ENCODE peak calls at places on chromosomes 7 and 10, in ten cellular contexts. R is tibial nerve, H is ovary, M is heart left ventricle, B is IMR-90, N is HCT116, G is esophagus squamous epithelium, P is HepG2, F is right lobe of liver, Q is A549. C is an unnamed sample.

GRCh38 chr10:822197-822596 is 109.3 kb downstream of the LARP4B start:
- DNase-seq in R (no peak), H (no peak), M (no peak), B (no peak), N (no peak), G (no peak), P (no peak), F (no peak), Q (no peak), C (no peak)

GRCh38 chr10:83991986-83992753 is 147.1 kb upstream of the GHITM start:
- DNase-seq in R (no peak), H (no peak), M (no peak), B (no peak), N (peak; percentile 35), G (no peak), P (peak; percentile 28), F (no peak), Q (no peak), C (no peak)

GRCh38 chr10:111267673-111268072 is 190.8 kb downstream of the ADRA2A start:
- DNase-seq in R (no peak), H (no peak), M (no peak), B (no peak), N (no peak), G (no peak), P (no peak), F (no peak), Q (no peak), C (no peak)

GRCh38 chr10:92903633-92904032 is 55.3 kb downstream of the EXOC6 start:
- DNase-seq in R (no peak), H (no peak), M (no peak), B (no peak), N (no peak), G (no peak), P (peak; percentile 61), F (no peak), Q (no peak), C (no peak)

GRCh38 chr7:17013204-17013603 is 131.4 kb upstream of the AGR3 start:
- DNase-seq in R (no peak), H (no peak), M (no peak), B (peak; percentile 35), N (no peak), G (no peak), P (no peak), F (no peak), Q (no peak), C (no peak)

GRCh38 chr7:27723086-27723485 is 16.9 kb upstream of the TAX1BP1 start:
- DNase-seq in R (no peak), H (no peak), M (no peak), B (no peak), N (no peak), G (no peak), P (no peak), F (peak; percentile 28), Q (no peak), C (peak; percentile 12)

GRCh38 chr7:13282377-13282980 is 595.0 kb downstream of the ARL4A start:
- DNase-seq in R (no peak), H (no peak), M (no peak), B (peak; percentile 54), N (peak; percentile 35), G (no peak), P (no peak), F (no peak), Q (no peak), C (no peak)

GRCh38 chr7:127612263-127612662 is 5.7 kb downstream of the PAX4 start:
- DNase-seq in R (no peak), H (no peak), M (no peak), B (no peak), N (no peak), G (no peak), P (no peak), F (no peak), Q (no peak), C (no peak)

GRCh38 chr10:32433542-32433941 is 12.4 kb upstream of the CCDC7 start:
- DNase-seq in R (no peak), H (no peak), M (no peak), B (no peak), N (no peak), G (no peak), P (no peak), F (no peak), Q (no peak), C (no peak)

GRCh38 chr7:140058517-140058916 is 4.2 kb downstream of the PARP12 start:
- DNase-seq in R (no peak), H (no peak), M (no peak), B (no peak), N (no peak), G (no peak), P (no peak), F (no peak), Q (no peak), C (no peak)

DNA sequence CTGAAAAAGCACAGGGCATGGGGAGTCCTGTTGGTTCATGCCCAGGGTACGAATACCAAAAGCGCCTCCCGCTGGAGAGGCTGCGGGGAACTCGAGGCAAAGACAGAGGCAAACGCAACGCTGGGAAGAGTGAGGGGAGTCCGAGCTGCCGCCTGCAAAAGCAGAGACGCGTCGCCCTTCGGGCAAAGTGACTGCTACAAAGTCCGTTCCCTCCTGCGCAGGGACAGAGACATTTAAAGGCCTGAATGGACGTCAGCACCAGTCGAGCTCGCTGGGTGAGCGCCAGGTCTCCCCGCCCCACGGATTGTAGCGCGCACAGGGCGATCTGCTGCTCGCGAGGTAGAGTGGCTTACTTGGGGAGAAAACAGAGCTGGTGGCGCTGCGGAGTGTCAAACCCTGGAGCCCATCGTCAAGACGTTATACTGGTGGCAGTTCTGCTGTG is 732.8 kb downstream of the ZWINT start:
- DNase-seq in R (no peak), H (no peak), M (peak; percentile 12), B (no peak), N (no peak), G (no peak), P (no peak), F (peak; percentile 33), Q (no peak), C (no peak)
- TF ChIP-seq POLR2A in R (no peak), H (no peak), M (no peak), B (no peak), N (no peak), G (no peak), P (no peak), F (no peak), Q (no peak), C (no peak)

DNA sequence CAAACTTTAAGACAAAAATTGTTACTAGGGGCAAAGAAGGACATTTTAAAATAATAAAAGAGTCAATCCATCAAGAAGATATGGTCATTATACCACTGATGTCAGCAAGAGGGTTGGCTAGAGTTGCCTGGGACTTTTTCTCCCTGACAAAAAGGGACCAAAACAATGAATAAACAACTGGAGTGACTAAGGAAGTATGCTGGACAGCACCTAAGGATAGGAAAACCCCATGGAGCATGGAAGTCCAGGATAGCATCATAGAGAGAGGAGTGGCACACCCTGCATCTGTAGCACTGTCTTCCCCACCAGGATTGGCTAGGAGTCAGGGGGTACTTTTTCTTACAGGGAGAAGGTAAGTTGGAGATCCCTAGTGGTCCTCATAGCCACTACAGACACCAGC is 73.5 kb upstream of the MACROH2A2 start:
- DNase-seq in R (no peak), H (no peak), M (no peak), B (no peak), N (no peak), G (no peak), P (no peak), F (no peak), Q (no peak), C (no peak)
- H3K27ac ChIP-seq in R (no peak overlapping the region), H (no peak overlapping the region), M (no peak overlapping the region), B (no peak overlapping the region), N (no peak overlapping the region), G (no peak overlapping the region), P (no peak overlapping the region), F (no peak overlapping the region), Q (no peak overlapping the region), C (no peak overlapping the region)

GRCh38 chr7:149624419-149625338 is 127.1 kb upstream of the ZNF746 start:
- DNase-seq in R (peak; percentile 86), H (peak; percentile 89), M (peak; percentile 93), B (peak; percentile 91), N (peak; percentile 81), G (peak; percentile 62), P (peak; percentile 88), F (peak; percentile 94), Q (peak; percentile 74), C (peak; percentile 92)

GRCh38 chr7:149625947-149626392 is 128.4 kb upstream of the ZNF746 start:
- DNase-seq in R (no peak), H (no peak), M (no peak), B (no peak), N (no peak), G (no peak), P (no peak), F (no peak), Q (no peak), C (no peak)

GRCh38 chr7:149626972-149627371 is 129.4 kb upstream of the ZNF746 start:
- DNase-seq in R (no peak), H (no peak), M (no peak), B (no peak), N (no peak), G (no peak), P (no peak), F (no peak), Q (no peak), C (no peak)

GRCh38 chr7:149624006-149624405 is 126.4 kb upstream of the ZNF746 start:
- DNase-seq in R (no peak), H (peak; percentile 59), M (peak; percentile 23), B (peak; percentile 11), N (no peak), G (no peak), P (peak; percentile 26), F (peak; percentile 42), Q (no peak), C (peak; percentile 9)

GRCh38 chr7:149625339-149625946 is 127.8 kb upstream of the ZNF746 start:
- DNase-seq in R (peak; percentile 15), H (peak; percentile 49), M (peak; percentile 39), B (peak; percentile 54), N (peak; percentile 42), G (no peak), P (peak; percentile 40), F (peak; percentile 43), Q (peak; percentile 81), C (no peak)
- H3K4me3 ChIP-seq in R (peak overlapping the region; percentile 99), H (peak overlapping the region; percentile 99), M (peak overlapping the region; percentile 100), B (no peak overlapping the region), N (peak overlapping the region; percentile 86), G (peak overlapping the region; percentile 92), P (peak overlapping the region; percentile 81), F (peak overlapping the region; percentile 90), Q (peak overlapping the region; percentile 98), C (peak overlapping the region; percentile 96)

DNA sequence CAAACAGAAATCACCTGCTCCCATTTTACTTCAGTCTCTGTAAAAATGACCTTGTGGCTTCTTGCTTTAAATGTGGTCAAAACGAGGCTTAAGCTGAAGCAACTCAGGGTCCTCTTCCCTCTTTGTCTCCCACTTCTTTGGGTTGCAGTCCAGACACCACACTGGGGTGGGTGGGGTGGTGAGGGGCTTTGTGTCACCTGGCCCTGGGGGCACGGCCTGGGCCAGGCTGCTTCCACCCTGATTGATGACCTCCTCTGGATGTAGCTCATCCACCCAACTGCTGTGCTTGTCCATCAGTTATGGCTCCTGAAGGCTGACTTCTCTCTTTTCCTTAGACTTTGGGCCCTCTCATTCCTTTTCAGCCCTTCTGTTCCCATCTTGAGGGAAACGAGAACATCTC is 26.8 kb upstream of the NPS start:
- DNase-seq in R (no peak), H (no peak), M (no peak), B (no peak), N (no peak), G (no peak), P (no peak), F (no peak), Q (no peak), C (no peak)
- TF ChIP-seq POLR2A in R (no peak), H (no peak), M (no peak), B (no peak), N (no peak), G (no peak), P (no peak), F (no peak), Q (no peak), C (no peak)

C was measured in gastrocnemius medialis.